ENCODE peak calls at places on chromosome X, in five cellular contexts. J is transverse colon, A is ovary, K is lower lobe of right lung, T is bronchial epithelial cell. M is an unnamed sample. For H3K36me3, the result is how much of the 10 kb centered on the place peaks cover.

GRCh38 chrX:148380614-148381561 is 119.5 kb upstream of the AFF2 start:
- DNase-seq in J (peak), T (no peak), A (no peak), K (no peak), M (peak)

GRCh38 chrX:147494365-147494764 is 417.4 kb upstream of the FMR1 start:
- DNase-seq in T (no peak), K (no peak), J (no peak), A (no peak), M (no peak)

GRCh38 chrX:134431894-134432293 is 28.1 kb upstream of the HPRT1 start:
- DNase-seq in J (no peak), A (no peak), T (peak), K (no peak), M (no peak)

GRCh38 chrX:22800806-22801205 is 199.0 kb upstream of the DDX53 start:
- DNase-seq in A (no peak), J (no peak), T (no peak), K (no peak), M (no peak)

GRCh38 chrX:112849010-112849409 is 8.4 kb upstream of the AMOT start:
- DNase-seq in A (no peak), J (no peak), K (no peak), T (no peak), M (peak)

GRCh38 chrX:37958493-37959211 is 47.7 kb upstream of the SYTL5 start:
- DNase-seq in A (no peak), T (no peak), K (no peak), J (no peak), M (no peak)

GRCh38 chrX:132718411-132718810 is 229.6 kb upstream of the MBNL3 start:
- DNase-seq in J (no peak), A (no peak), T (no peak), K (no peak), M (no peak)

GRCh38 chrX:21806691-21807090 is 32.7 kb upstream of the MBTPS2 start:
- DNase-seq in J (no peak), K (no peak), T (peak), A (no peak), M (no peak)

GRCh38 chrX:19772306-19772705 is 115.1 kb downstream of the SH3KBP1 start:
- DNase-seq in K (no peak), T (no peak), J (no peak), A (no peak), M (no peak)

GRCh38 chrX:11768039-11768438 is 10.0 kb downstream of the MSL3 start:
- DNase-seq in A (no peak), K (no peak), T (no peak), J (no peak), M (peak)

GRCh38 chrX:25858273-25858880 is 279.8 kb upstream of the MAGEB18 start:
- DNase-seq in A (no peak), K (no peak), J (no peak), T (peak), M (no peak)

GRCh38 chrX:11381464-11381863 is 88.3 kb downstream of the AMELX start:
- DNase-seq in A (peak), K (no peak), T (peak), J (peak), M (peak)

GRCh38 chrX:102516314-102516936 is at the start of gene TMSB15A:
- DNase-seq in A (peak), K (peak), J (peak), T (peak), M (peak)

GRCh38 chrX:69506617-69507499 is 2.7 kb downstream of the NALF2 start:
- DNase-seq in A (no peak), T (peak), K (no peak), J (no peak), M (no peak)

GRCh38 chrX:104913348-104913747 is 307.1 kb downstream of the TEX13A start:
- DNase-seq in J (no peak), A (no peak), K (no peak), T (peak), M (no peak)

GRCh38 chrX:10608099-10608498 is 12.3 kb downstream of the MID1 start:
- DNase-seq in J (peak), T (peak), A (no peak), K (no peak), M (no peak)

GRCh38 chrX:17414057-17414658 is 39.2 kb downstream of the NHS start:
- DNase-seq in J (no peak), K (no peak), A (no peak), T (peak), M (no peak)

GRCh38 chrX:120309873-120310730 is 1.2 kb downstream of the TMEM255A start:
- DNase-seq in A (peak), T (no peak), J (no peak), K (peak), M (no peak)

GRCh38 chrX:132468454-132468853 is 20.4 kb downstream of the MBNL3 start:
- DNase-seq in T (no peak), J (no peak), K (no peak), A (no peak), M (no peak)

GRCh38 chrX:37594755-37595382 is 23.4 kb downstream of the LANCL3 start:
- DNase-seq in J (no peak), A (no peak), T (no peak), K (no peak), M (no peak)

GRCh38 chrX:132406106-132406505 is 82.7 kb downstream of the MBNL3 start:
- DNase-seq in T (no peak), K (no peak), A (no peak), J (no peak), M (no peak)

GRCh38 chrX:15059488-15059887 is 186.3 kb downstream of the MOSPD2 start:
- DNase-seq in T (no peak), A (no peak), J (no peak), K (no peak), M (no peak)

GRCh38 chrX:19731307-19731706 is 156.1 kb downstream of the SH3KBP1 start:
- DNase-seq in J (no peak), T (no peak), K (no peak), A (no peak), M (no peak)

GRCh38 chrX:101203782-101204351 is 15.7 kb upstream of the DRP2 start:
- DNase-seq in A (no peak), J (no peak), K (no peak), T (no peak), M (no peak)

GRCh38 chrX:70257599-70258288 is 2.3 kb downstream of the P2RY4 start:
- DNase-seq in A (no peak), K (no peak), J (no peak), T (no peak), M (no peak)

GRCh38 chrX:132671229-132671641 is 182.4 kb upstream of the MBNL3 start:
- DNase-seq in J (no peak), K (no peak), A (no peak), T (peak), M (no peak)

GRCh38 chrX:100411802-100412333 is 1.8 kb upstream of the PCDH19 start:
- DNase-seq in K (no peak), A (no peak), T (no peak), J (no peak), M (no peak)

GRCh38 chrX:53266914-53267313 is 14.5 kb downstream of the IQSEC2 start:
- DNase-seq in K (no peak), A (no peak), T (no peak), J (no peak), M (no peak)

GRCh38 chrX:38275615-38276014 is 51.7 kb downstream of the RPGR start:
- DNase-seq in A (no peak), K (no peak), J (no peak), T (peak), M (no peak)

GRCh38 chrX:21683910-21684309 is 25.8 kb upstream of the KLHL34 start:
- DNase-seq in K (no peak), T (no peak), A (no peak), J (no peak), M (no peak)

GRCh38 chrX:18899796-18900380 is 84.0 kb downstream of the PHKA2 start:
- DNase-seq in K (no peak), A (no peak), T (peak), J (no peak), M (no peak)

GRCh38 chrX:69948398-69948797 is 101.3 kb downstream of the AWAT2 start:
- DNase-seq in K (no peak), T (no peak), J (no peak), A (no peak), M (no peak)

GRCh38 chrX:27671234-27671633 is 81.1 kb downstream of the DCAF8L2 start:
- DNase-seq in K (no peak), T (no peak), J (no peak), A (no peak), M (no peak)

GRCh38 chrX:39258331-39258730 is 457.1 kb downstream of the MID1IP1 start:
- DNase-seq in A (no peak), J (no peak), T (no peak), K (no peak), M (no peak)

GRCh38 chrX:129661369-129661768 is 6.6 kb upstream of the APLN start:
- DNase-seq in T (no peak), K (no peak), A (no peak), J (no peak), M (no peak)

GRCh38 chrX:7115557-7115956 is 32.0 kb upstream of the STS start:
- DNase-seq in J (no peak), A (peak), K (no peak), T (no peak), M (peak)

GRCh38 chrX:39985116-39985515 is 112.6 kb downstream of the BCOR start:
- DNase-seq in K (no peak), T (no peak), J (no peak), A (no peak), M (no peak)

GRCh38 chrX:3346436-3347329 is at the start of gene MXRA5:
- DNase-seq in K (no peak), T (peak), A (no peak), J (no peak), M (no peak)

GRCh38 chrX:65706041-65706828 is 38.8 kb downstream of the MSN start:
- DNase-seq in J (no peak), A (no peak), T (peak), K (no peak), M (peak)

GRCh38 chrX:45801554-45801953 is 600.9 kb upstream of the DIPK2B start:
- DNase-seq in K (no peak), J (no peak), T (peak), A (peak), M (no peak)

DNA sequence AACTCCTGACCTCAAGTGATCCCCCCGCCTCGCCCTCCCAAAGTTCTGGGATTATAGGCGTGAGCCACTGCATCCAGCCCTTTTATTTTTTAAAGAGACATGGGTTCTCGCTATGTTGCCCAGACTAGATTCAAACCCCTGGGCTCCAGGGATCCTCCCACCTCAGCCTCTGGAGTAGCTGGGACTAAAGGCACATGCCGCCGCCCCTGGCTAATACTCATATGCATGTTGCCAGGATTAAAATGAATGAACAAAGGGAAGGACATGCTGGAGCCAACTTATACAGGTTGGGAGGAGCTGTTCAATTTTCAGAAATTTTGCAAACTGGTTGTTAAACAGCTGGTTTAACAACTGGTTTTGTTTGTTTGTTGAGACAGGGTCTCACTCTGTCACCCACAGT is 1.4 kb upstream of the FTSJ1 start:
- DNase-seq in A (no peak), K (no peak), J (no peak), T (no peak), M (no peak)
- H3K4me3 ChIP-seq in A (no peak), K (no peak), J (no peak), T (no peak), M (no peak)

DNA sequence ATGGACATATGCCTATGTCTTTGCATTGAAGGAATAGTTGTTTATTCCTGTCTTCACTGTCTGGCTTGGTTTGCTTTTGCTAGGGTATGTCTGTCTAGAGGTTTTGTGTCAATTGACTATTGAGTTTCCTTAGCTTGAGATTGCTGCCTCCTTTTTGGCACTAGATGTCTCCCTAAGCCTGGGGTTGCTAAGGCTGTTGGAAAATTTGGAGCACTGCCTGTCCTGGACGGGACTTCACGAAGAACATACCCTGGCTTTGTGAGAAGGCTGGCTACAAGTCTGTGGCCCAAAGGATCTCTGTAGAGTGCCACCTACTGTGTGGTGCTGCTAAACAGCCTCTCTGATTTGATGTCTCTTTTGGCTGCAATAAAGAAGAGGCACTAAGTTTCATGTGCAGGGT is 183.8 kb upstream of the NUDT10 start:
- DNase-seq in K (no peak), A (no peak), T (peak), J (no peak), M (no peak)
- TF ChIP-seq CTCF in K (no peak), A (no peak), T (no peak), J (peak), M (peak)

GRCh38 chrX:310621-311155 is 7.9 kb downstream of the GTPBP6 start:
- DNase-seq in A (peak), J (no peak), T (no peak), K (peak), M (no peak)
- H3K36me3 ChIP-seq in A (under half), J (under half), T (under half), K (half or more), M (under half)

DNA sequence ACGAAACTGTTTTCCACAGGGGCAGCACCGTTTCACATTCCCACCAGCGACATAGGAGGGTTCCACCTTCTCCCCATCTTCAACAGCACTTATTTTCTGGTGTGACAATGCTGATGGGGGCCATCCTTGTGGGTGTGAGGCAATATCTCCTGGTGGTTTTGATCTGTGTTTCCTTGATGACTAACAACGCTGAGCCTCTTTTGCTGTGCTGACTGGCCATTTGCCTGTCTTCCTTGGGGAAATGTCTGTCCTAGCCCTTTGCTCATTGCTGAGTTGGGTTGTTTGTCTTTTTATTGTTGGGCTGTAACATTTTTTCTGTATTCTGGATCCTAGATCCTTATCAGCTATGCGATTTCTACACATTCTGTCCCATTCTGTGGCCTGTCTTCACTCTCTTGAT is 33.7 kb downstream of the ATP2B3 start:
- DNase-seq in T (peak), J (no peak), K (no peak), A (no peak), M (no peak)
- H3K4me3 ChIP-seq in T (no peak), J (no peak), K (no peak), A (no peak), M (no peak)